ENCODE peak calls at places on chromosomes 7 and 10, in eight cellular contexts. O is astrocyte, E is fibroblast of pulmonary artery, L is cardiac fibroblast, M is HCT116, X is tibial nerve, V is colonic mucosa, C is WERI-Rb-1. B is an unnamed sample.

GRCh38 chr7:112366886-112367285 is 83.4 kb upstream of the IFRD1 start:
- DNase-seq in O (no peak), L (no peak), M (no peak), V (no peak), E (no peak), C (no peak), X (no peak), B (no peak)

GRCh38 chr10:64113796-64114195 is 592.6 kb downstream of the REEP3 start:
- DNase-seq in X (no peak), M (no peak), C (no peak), V (no peak), E (no peak), O (no peak), L (no peak), B (no peak)

GRCh38 chr10:53379951-53380350 is 607.4 kb upstream of the MBL2 start:
- DNase-seq in M (no peak), V (no peak), O (no peak), C (no peak), X (no peak), L (no peak), E (no peak), B (no peak)

GRCh38 chr7:52586704-52587103 is 448.7 kb upstream of the POM121L12 start:
- DNase-seq in L (no peak), V (no peak), C (peak), X (no peak), E (no peak), M (no peak), O (peak), B (no peak)

GRCh38 chr7:54145716-54146115 is 396.5 kb upstream of the VSTM2A start:
- DNase-seq in O (no peak), E (no peak), C (no peak), L (no peak), X (no peak), V (no peak), M (no peak), B (no peak)

GRCh38 chr10:22615819-22616499 is 98.4 kb downstream of the PIP4K2A start:
- DNase-seq in O (peak), E (no peak), M (no peak), L (peak), V (peak), X (no peak), C (no peak), B (peak)

GRCh38 chr10:112958275-112958995 is 8.4 kb downstream of the TCF7L2 start:
- DNase-seq in E (peak), C (no peak), O (peak), M (no peak), V (no peak), X (no peak), L (peak), B (no peak)

GRCh38 chr7:134431805-134432204 is 27.1 kb downstream of the AKR1B1 start:
- DNase-seq in M (no peak), E (no peak), O (no peak), C (no peak), X (no peak), V (peak), L (no peak), B (no peak)

GRCh38 chr7:24279512-24279911 is 4.5 kb upstream of the NPY start:
- DNase-seq in L (no peak), M (no peak), V (no peak), E (no peak), C (no peak), O (no peak), X (no peak), B (no peak)

GRCh38 chr10:77041636-77042258 is 595.9 kb downstream of the KCNMA1 start:
- DNase-seq in E (peak), L (peak), X (no peak), O (no peak), M (no peak), C (peak), V (peak), B (no peak)

GRCh38 chr7:24905996-24906770 is 73.8 kb downstream of the OSBPL3 start:
- DNase-seq in L (no peak), O (no peak), C (no peak), E (no peak), X (no peak), M (peak), V (no peak), B (no peak)

GRCh38 chr10:58513189-58514101 is 773 bp downstream of the BICC1 start:
- DNase-seq in X (peak), C (peak), V (peak), O (peak), E (peak), M (no peak), L (peak), B (no peak)

GRCh38 chr7:159213253-159213652 is 68.6 kb upstream of the VIPR2 start:
- DNase-seq in L (no peak), V (no peak), E (no peak), M (no peak), C (no peak), O (no peak), X (no peak), B (no peak)

GRCh38 chr10:77195101-77195500 is 442.5 kb downstream of the KCNMA1 start:
- DNase-seq in O (peak), X (no peak), V (no peak), M (no peak), E (peak), C (no peak), L (peak), B (no peak)

GRCh38 chr10:42962120-42962901 is 114.6 kb upstream of the RET start:
- DNase-seq in M (no peak), V (peak), L (no peak), E (no peak), X (peak), C (no peak), O (no peak), B (no peak)

GRCh38 chr10:111875760-111876159 is 307.8 kb downstream of the GPAM start:
- DNase-seq in O (peak), C (no peak), E (no peak), L (peak), X (no peak), M (no peak), V (no peak), B (no peak)

GRCh38 chr10:112631501-112632410 is 184.7 kb downstream of the VTI1A start:
- DNase-seq in V (no peak), X (no peak), E (peak), M (peak), L (peak), C (no peak), O (no peak), B (no peak)

GRCh38 chr10:43867113-43867512 is 218.4 kb upstream of the ZNF32 start:
- DNase-seq in E (no peak), V (no peak), L (no peak), O (no peak), C (no peak), X (no peak), M (no peak), B (no peak)

GRCh38 chr7:132276986-132277716 is 299.1 kb downstream of the PLXNA4 start:
- DNase-seq in V (no peak), E (no peak), O (peak), C (peak), X (no peak), M (no peak), L (peak), B (peak)

GRCh38 chr10:22339761-22340361 is 5.4 kb upstream of the SPAG6 start:
- DNase-seq in L (peak), M (no peak), O (no peak), X (no peak), E (peak), V (no peak), C (no peak), B (no peak)

GRCh38 chr7:124379296-124379695 is 346.4 kb upstream of the TMEM229A start:
- DNase-seq in M (no peak), C (no peak), E (no peak), V (no peak), O (no peak), X (no peak), L (no peak), B (no peak)

GRCh38 chr10:33139191-33139646 is 181.2 kb upstream of the ITGB1 start:
- DNase-seq in V (no peak), C (no peak), X (no peak), L (no peak), O (no peak), M (no peak), E (no peak), B (no peak)

GRCh38 chr10:50653142-50653541 is 29.4 kb upstream of the SGMS1 start:
- DNase-seq in O (peak), M (peak), C (no peak), E (peak), L (peak), X (no peak), V (no peak), B (no peak)

GRCh38 chr7:158281441-158281840 is 306.2 kb downstream of the PTPRN2 start:
- DNase-seq in M (no peak), X (peak), V (no peak), L (no peak), E (no peak), O (no peak), C (no peak), B (peak)

GRCh38 chr10:132400041-132400546 is 3.1 kb downstream of the PWWP2B start:
- DNase-seq in M (no peak), L (no peak), C (no peak), V (no peak), E (no peak), X (no peak), O (no peak), B (no peak)
- TF ChIP-seq CTCF in M (no peak), L (no peak), C (no peak), V (no peak), E (no peak), X (no peak), O (no peak), B (no peak)

GRCh38 chr7:84331665-84332064 is 137.1 kb upstream of the SEMA3A start:
- DNase-seq in L (no peak), M (no peak), C (no peak), X (no peak), V (no peak), E (no peak), O (peak), B (no peak)
- H3K4me3 ChIP-seq in L (no peak), M (no peak), C (no peak), X (no peak), V (no peak), E (no peak), O (no peak), B (no peak)

GRCh38 chr10:78360284-78360683 is 326.6 kb downstream of the RPS24 start:
- DNase-seq in C (no peak), L (no peak), X (no peak), E (no peak), V (no peak), O (no peak), M (no peak), B (no peak)

GRCh38 chr10:78363190-78363589 is 329.5 kb downstream of the RPS24 start:
- DNase-seq in C (no peak), V (no peak), L (no peak), E (no peak), O (no peak), M (no peak), X (no peak), B (no peak)

GRCh38 chr10:78361031-78361430 is 327.4 kb downstream of the RPS24 start:
- DNase-seq in V (no peak), O (no peak), X (no peak), M (no peak), L (no peak), E (no peak), C (no peak), B (no peak)

GRCh38 chr10:78359641-78360091 is 326.0 kb downstream of the RPS24 start:
- DNase-seq in E (no peak), O (no peak), X (no peak), C (peak), L (no peak), M (no peak), V (no peak), B (no peak)

GRCh38 chr10:78362406-78363022 is 328.9 kb downstream of the RPS24 start:
- DNase-seq in M (no peak), X (no peak), V (no peak), E (no peak), L (no peak), C (no peak), O (no peak), B (peak)
- TF ChIP-seq CTCF in M (no peak), X (no peak), V (no peak), E (no peak), L (no peak), C (no peak), O (no peak), B (no peak)

GRCh38 chr10:124918906-124919305 is 23.0 kb upstream of the ZRANB1 start:
- DNase-seq in E (no peak), O (no peak), L (no peak), C (no peak), V (no peak), X (no peak), M (no peak), B (no peak)
- H3K4me3 ChIP-seq in E (peak), O (peak), L (peak), C (no peak), V (no peak), X (no peak), M (no peak), B (no peak)

DNA sequence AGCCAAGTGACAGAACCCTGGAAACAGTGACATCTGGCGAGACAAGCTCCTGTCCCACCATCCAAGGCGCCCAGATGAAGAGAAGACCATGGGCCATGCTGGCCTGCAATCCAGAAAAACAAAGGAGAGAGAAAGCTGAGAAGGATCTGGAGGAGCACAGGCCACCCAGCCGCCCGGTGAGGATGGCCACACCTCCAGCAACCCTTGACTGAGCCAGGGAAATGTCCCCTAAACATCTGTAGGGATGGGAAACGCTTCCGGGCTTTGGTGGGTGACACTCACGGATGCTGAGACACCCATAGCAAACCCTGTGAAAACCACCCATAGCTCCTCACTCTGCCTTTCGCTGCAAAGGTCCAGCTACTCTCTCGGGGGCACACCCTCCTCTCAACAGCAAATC is 32.0 kb downstream of the TCERG1L start:
- DNase-seq in O (no peak), E (no peak), M (no peak), L (no peak), V (no peak), X (no peak), C (no peak), B (no peak)
- TF ChIP-seq CTCF in O (no peak), E (no peak), M (no peak), L (no peak), V (no peak), X (no peak), C (no peak), B (no peak)

GRCh38 chr7:151432658-151433521 is 7.1 kb downstream of the CRYGN start:
- DNase-seq in V (no peak), E (no peak), C (no peak), L (no peak), O (no peak), M (no peak), X (no peak), B (no peak)
- H3K4me3 ChIP-seq in V (no peak), E (no peak), C (no peak), L (no peak), O (no peak), M (no peak), X (no peak), B (no peak)

B was measured in dorsolateral prefrontal cortex.